ENCODE peak calls at places on chromosomes 2 and 18, in four cellular contexts. G, D, H and F are unnamed samples.

GRCh38 chr2:148988337-148988736 is 50.2 kb upstream of the LYPD6B start:
- DNase-seq in D (no peak), H (no peak), G (no peak), F (no peak)

GRCh38 chr2:150126143-150126725 is 361.2 kb downstream of the RND3 start:
- DNase-seq in G (no peak), H (no peak), D (no peak), F (no peak)

GRCh38 chr18:55018602-55019001 is 59.3 kb upstream of the CCDC68 start:
- DNase-seq in H (no peak), G (peak), D (no peak), F (no peak)

GRCh38 chr18:21459706-21460286 is 140.7 kb downstream of the ESCO1 start:
- DNase-seq in D (no peak), H (no peak), G (no peak), F (no peak)

GRCh38 chr18:3441290-3441689 is 8.7 kb upstream of the TGIF1 start:
- DNase-seq in G (no peak), H (peak), D (no peak), F (no peak)

GRCh38 chr2:222296911-222297599 is 1.7 kb downstream of the PAX3 start:
- DNase-seq in H (no peak), G (no peak), D (no peak), F (no peak)

GRCh38 chr18:43893001-43893637 is 615.8 kb upstream of the SYT4 start:
- DNase-seq in H (peak), G (peak), D (no peak), F (peak)

GRCh38 chr2:191740776-191741175 is 62.8 kb downstream of the NABP1 start:
- DNase-seq in H (no peak), D (no peak), G (no peak), F (no peak)

GRCh38 chr2:23803965-23804542 is 122.9 kb downstream of the ATAD2B start:
- DNase-seq in G (no peak), D (no peak), H (peak), F (no peak)

GRCh38 chr2:95058466-95058988 is 33.0 kb downstream of the MAL start:
- DNase-seq in D (no peak), G (no peak), H (no peak), F (no peak)

GRCh38 chr2:211793783-211794182 is 744.8 kb downstream of the ERBB4 start:
- DNase-seq in H (no peak), G (no peak), D (no peak), F (no peak)
- H3K4me3 ChIP-seq in H (no peak), G (no peak), D (no peak), F (no peak)

DNA sequence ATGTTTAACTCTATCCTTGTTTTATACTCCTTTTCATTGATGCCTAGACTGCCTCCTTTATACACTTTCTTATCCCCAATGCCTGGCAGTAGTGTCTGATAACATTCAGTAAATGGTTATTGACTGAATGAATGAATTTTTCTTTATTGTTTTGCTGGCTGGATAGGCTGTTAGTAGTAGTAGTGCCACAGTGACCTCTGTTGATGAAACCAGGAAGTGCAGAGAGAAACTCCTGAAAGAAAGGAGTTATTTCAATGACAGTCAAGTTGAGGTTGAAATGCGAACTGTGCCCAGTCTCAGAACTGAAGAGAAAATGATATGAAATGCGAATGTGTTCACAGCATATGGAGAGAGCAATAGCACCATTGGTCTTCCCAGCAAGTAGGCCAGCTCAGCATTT is 26.8 kb upstream of the SLC9A2 start:
- DNase-seq in D (no peak), G (no peak), H (no peak), F (no peak)
- TF ChIP-seq CTCF in D (no peak), G (peak), H (peak), F (peak)

DNA sequence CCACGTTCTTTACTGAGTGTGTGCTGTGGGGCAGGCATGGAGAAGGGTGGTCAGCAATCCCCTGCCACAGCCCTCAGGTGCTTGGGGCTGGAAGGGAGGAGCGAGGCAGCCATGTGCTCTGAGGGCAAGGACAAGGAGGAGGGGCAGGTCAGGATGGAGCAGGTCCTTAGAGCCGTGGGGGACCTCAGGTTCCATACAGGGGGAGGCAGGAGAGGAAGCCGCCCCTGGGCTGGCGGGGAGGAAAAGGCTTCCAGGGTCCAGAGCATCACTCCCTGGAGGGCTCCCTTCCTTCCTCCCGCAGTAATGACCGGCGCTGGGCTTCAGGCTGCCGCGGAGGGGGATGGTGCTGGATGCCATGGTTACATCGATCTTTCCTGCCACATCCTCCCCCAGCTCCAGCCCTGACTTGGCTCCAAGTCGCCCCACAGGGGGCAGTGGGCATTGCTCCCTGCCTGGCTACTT is 6.6 kb downstream of the GAREM2 start:
- DNase-seq in H (no peak), G (no peak), D (no peak), F (no peak)
- H3K4me3 ChIP-seq in H (no peak), G (no peak), D (peak), F (peak)

GRCh38 chr2:39685135-39685534 is 19.4 kb downstream of the TMEM178A start:
- DNase-seq in D (no peak), G (no peak), H (no peak), F (no peak)

GRCh38 chr2:39684495-39684894 is 18.8 kb downstream of the TMEM178A start:
- DNase-seq in H (no peak), D (no peak), G (no peak), F (no peak)

GRCh38 chr2:39683022-39683699 is 17.4 kb downstream of the TMEM178A start:
- DNase-seq in H (no peak), G (no peak), D (no peak), F (no peak)

GRCh38 chr2:39688181-39688580 is 22.5 kb downstream of the TMEM178A start:
- DNase-seq in G (no peak), D (no peak), H (no peak), F (no peak)

DNA sequence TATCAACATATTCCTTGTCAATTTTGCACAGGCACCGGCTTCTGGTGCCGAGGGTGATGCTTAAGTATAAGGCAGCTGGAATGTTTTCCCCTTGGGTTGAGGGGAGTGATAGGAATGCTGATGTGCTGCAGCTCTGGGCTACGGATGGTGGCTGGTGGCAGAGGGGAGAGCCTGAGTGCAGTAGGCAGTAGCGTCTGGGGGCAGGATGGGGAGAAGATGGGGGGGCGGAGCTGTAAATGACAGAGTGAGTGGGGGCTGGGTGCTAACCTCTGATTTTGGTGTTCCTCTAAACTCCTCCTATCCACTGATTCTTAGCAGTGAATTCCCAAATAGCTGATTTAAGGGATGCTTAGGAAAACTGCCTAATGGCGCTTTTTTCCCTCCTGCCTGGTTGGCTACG is 20.8 kb downstream of the TMEM178A start:
- DNase-seq in D (no peak), G (no peak), H (peak), F (no peak)
- TF ChIP-seq CTCF in D (no peak), G (no peak), H (no peak), F (no peak)